ENCODE peak calls at places on chromosomes 5 and 9, in four cellular contexts. R, Z, S and C are unnamed samples.

GRCh38 chr5:171978519-171978918 is 27.9 kb downstream of the FBXW11 start:
- DNase-seq in R (no peak), Z (no peak), S (no peak), C (peak; percentile 63)

GRCh38 chr5:113345261-113345940 is 89.4 kb downstream of the TSSK1B start:
- DNase-seq in S (peak; percentile 38), Z (no peak), R (no peak), C (no peak)

GRCh38 chr5:163815240-163815791 is 309.9 kb downstream of the MAT2B start:
- DNase-seq in S (no peak), Z (no peak), R (no peak), C (no peak)

GRCh38 chr5:69512740-69513260 is 20.2 kb downstream of the OCLN start:
- DNase-seq in S (peak; percentile 75), Z (no peak), R (no peak), C (no peak)

GRCh38 chr5:102865171-102865509 is 110.0 kb downstream of the PAM start:
- DNase-seq in R (peak; percentile 49), S (peak; percentile 57), Z (no peak), C (no peak)

GRCh38 chr9:126984969-126985368 is 70.4 kb downstream of the RALGPS1 start:
- DNase-seq in Z (no peak), R (peak; percentile 26), S (peak; percentile 14), C (no peak)

GRCh38 chr9:98104445-98104881 is 14.6 kb downstream of the TRIM14 start:
- DNase-seq in S (no peak), Z (no peak), R (no peak), C (peak; percentile 92)

GRCh38 chr5:61604626-61605025 is 272.6 kb downstream of the ZSWIM6 start:
- DNase-seq in Z (no peak), S (peak; percentile 20), R (no peak), C (no peak)

GRCh38 chr5:82031220-82032119 is 59.6 kb downstream of the ATG10 start:
- DNase-seq in Z (no peak), S (no peak), R (no peak), C (no peak)

GRCh38 chr9:100167912-100168775 is 69.1 kb downstream of the INVS start:
- DNase-seq in Z (no peak), R (no peak), S (peak; percentile 47), C (no peak)

GRCh38 chr9:116370587-116370986 is 217.0 kb downstream of the PAPPA start:
- DNase-seq in R (no peak), Z (no peak), S (no peak), C (no peak)

GRCh38 chr9:36818242-36818938 is 215.7 kb downstream of the PAX5 start:
- DNase-seq in R (no peak), S (peak; percentile 8), Z (no peak), C (no peak)

GRCh38 chr5:1040571-1040970 is 32.0 kb downstream of the NKD2 start:
- DNase-seq in S (no peak), R (no peak), Z (no peak), C (no peak)

GRCh38 chr9:90808890-90809685 is 7.5 kb downstream of the SYK start:
- DNase-seq in S (no peak), R (no peak), Z (no peak), C (peak; percentile 36)

GRCh38 chr5:146699729-146700430 is 178.7 kb downstream of the PPP2R2B start:
- DNase-seq in S (no peak), Z (no peak), R (no peak), C (no peak)

GRCh38 chr9:118577121-118577520 is 792.1 kb downstream of the BRINP1 start:
- DNase-seq in Z (no peak), S (peak; percentile 80), R (no peak), C (no peak)

GRCh38 chr9:93669958-93670207 is 93.5 kb downstream of the PHF2 start:
- DNase-seq in R (no peak), S (peak; percentile 47), Z (peak; percentile 30), C (no peak)

GRCh38 chr9:95132406-95133350 is 184.8 kb downstream of the FANCC start:
- DNase-seq in Z (peak; percentile 90), S (no peak), R (no peak), C (no peak)

GRCh38 chr9:95226921-95227320 is 90.6 kb downstream of the FANCC start:
- DNase-seq in S (no peak), Z (no peak), R (no peak), C (no peak)

GRCh38 chr9:128026255-128027165 is 40.6 kb downstream of the NAIF1 start:
- DNase-seq in Z (peak; percentile 39), S (no peak), R (no peak), C (peak; percentile 92)

GRCh38 chr9:72733896-72734295 is 212.5 kb downstream of the TMC1 start:
- DNase-seq in Z (no peak), S (peak; percentile 42), R (no peak), C (no peak)

GRCh38 chr5:150114773-150115408 is 28.5 kb upstream of the CSF1R start:
- DNase-seq in Z (peak; percentile 40), S (no peak), R (no peak), C (no peak)

GRCh38 chr9:120735415-120736126 is 21.3 kb upstream of the MEGF9 start:
- DNase-seq in Z (no peak), R (no peak), S (peak; percentile 63), C (peak; percentile 38)

GRCh38 chr9:110141118-110141797 is 66.7 kb downstream of the C9orf152 start:
- DNase-seq in Z (no peak), S (peak; percentile 97), R (no peak), C (no peak)
- H3K79me2 ChIP-seq in Z (peaks cover 100% of the 10 kb centered on the region), S (peaks cover 93% of the 10 kb centered on the region), R (peaks cover 62% of the 10 kb centered on the region), C (peaks cover 69% of the 10 kb centered on the region)

GRCh38 chr5:116914869-116915504 is 340.4 kb upstream of the SEMA6A start:
- DNase-seq in S (no peak), Z (no peak), R (no peak), C (no peak)
- H3K9me2 ChIP-seq in S (no peaks in the 10 kb centered on the region), Z (no peaks in the 10 kb centered on the region), R (no peaks in the 10 kb centered on the region), C (no peaks in the 10 kb centered on the region)

DNA sequence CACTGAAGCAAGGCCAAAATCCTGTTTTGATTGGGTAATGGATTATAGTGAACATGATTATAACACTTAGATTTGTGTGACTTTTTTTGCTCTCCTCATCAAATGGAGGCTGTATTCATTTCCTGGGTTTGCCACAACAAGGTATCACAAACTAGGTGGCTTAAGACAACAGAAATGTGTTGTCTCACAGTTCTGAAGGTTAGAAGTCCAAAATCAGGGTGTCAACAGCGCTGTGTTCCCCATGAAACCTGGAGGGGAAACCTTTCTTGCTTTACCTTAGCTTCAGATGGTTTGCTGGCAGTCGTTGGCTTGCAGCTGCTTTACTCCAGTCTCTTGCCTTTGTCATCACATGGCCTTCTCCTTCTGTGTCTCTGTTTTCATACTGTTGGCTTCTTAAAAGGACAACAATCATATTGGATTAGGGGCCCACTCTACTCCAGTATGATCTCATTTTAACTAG is 32.4 kb downstream of the CDC42SE2 start:
- DNase-seq in R (no peak), Z (no peak), S (no peak), C (no peak)
- H3K79me2 ChIP-seq in R (peaks cover 81% of the 10 kb centered on the region), Z (peaks cover 93% of the 10 kb centered on the region), S (peaks cover 83% of the 10 kb centered on the region), C (peaks cover 94% of the 10 kb centered on the region)

GRCh38 chr9:82894961-82895902 is 167.7 kb downstream of the RASEF start:
- DNase-seq in S (no peak), R (no peak), Z (peak; percentile 41), C (no peak)
- H3K9me2 ChIP-seq in S (no peaks in the 10 kb centered on the region), R (no peaks in the 10 kb centered on the region), Z (no peaks in the 10 kb centered on the region), C (no peaks in the 10 kb centered on the region)

GRCh38 chr5:137462816-137463520 is 36.2 kb downstream of the SPOCK1 start:
- DNase-seq in S (peak; percentile 36), R (no peak), Z (no peak), C (no peak)
- H3K79me2 ChIP-seq in S (peaks cover 98% of the 10 kb centered on the region), R (no peaks in the 10 kb centered on the region), Z (peaks cover 79% of the 10 kb centered on the region), C (no peaks in the 10 kb centered on the region)

GRCh38 chr9:82891321-82891720 is 171.6 kb downstream of the RASEF start:
- DNase-seq in S (no peak), Z (no peak), R (no peak), C (no peak)

GRCh38 chr9:82890401-82890800 is 172.5 kb downstream of the RASEF start:
- DNase-seq in R (no peak), S (no peak), Z (no peak), C (no peak)

GRCh38 chr9:82890865-82891264 is 172.1 kb downstream of the RASEF start:
- DNase-seq in S (no peak), R (no peak), Z (no peak), C (no peak)

GRCh38 chr9:82893549-82893948 is 169.4 kb downstream of the RASEF start:
- DNase-seq in Z (no peak), S (no peak), R (no peak), C (no peak)
- H3K9me2 ChIP-seq in Z (no peaks in the 10 kb centered on the region), S (no peaks in the 10 kb centered on the region), R (no peaks in the 10 kb centered on the region), C (no peaks in the 10 kb centered on the region)

GRCh38 chr9:125750656-125751035 is 3.5 kb downstream of the PBX3 start:
- DNase-seq in S (peak; percentile 41), R (no peak), Z (peak; percentile 50), C (no peak)

GRCh38 chr9:125752070-125752628 is 5.0 kb downstream of the PBX3 start:
- DNase-seq in Z (no peak), S (no peak), R (no peak), C (no peak)

GRCh38 chr9:125748511-125749099 is 1.4 kb downstream of the PBX3 start:
- DNase-seq in Z (peak; percentile 29), R (no peak), S (peak; percentile 34), C (no peak)

GRCh38 chr9:125749287-125749935 is 2.2 kb downstream of the PBX3 start:
- DNase-seq in R (no peak), S (no peak), Z (no peak), C (no peak)

GRCh38 chr9:125749951-125750655 is 2.9 kb downstream of the PBX3 start:
- DNase-seq in R (no peak), S (peak; percentile 27), Z (peak; percentile 19), C (no peak)
- H3K79me2 ChIP-seq in R (no peaks in the 10 kb centered on the region), S (peaks cover 78% of the 10 kb centered on the region), Z (peaks cover 79% of the 10 kb centered on the region), C (no peaks in the 10 kb centered on the region)

GRCh38 chr5:39760385-39761198 is 335.8 kb upstream of the DAB2 start:
- DNase-seq in R (no peak), Z (no peak), S (peak; percentile 94), C (no peak)
- H3K9me2 ChIP-seq in R (no peaks in the 10 kb centered on the region), Z (no peaks in the 10 kb centered on the region), S (no peaks in the 10 kb centered on the region), C (no peaks in the 10 kb centered on the region)

GRCh38 chr5:139593716-139594319 is 32.7 kb downstream of the UBE2D2 start:
- DNase-seq in Z (no peak), R (peak; percentile 21), S (peak; percentile 57), C (no peak)
- H3K79me2 ChIP-seq in Z (peaks cover 99% of the 10 kb centered on the region), R (peaks cover 98% of the 10 kb centered on the region), S (peaks cover 100% of the 10 kb centered on the region), C (peaks cover 100% of the 10 kb centered on the region)

GRCh38 chr9:27073841-27074728 is 34.9 kb upstream of the TEK start:
- DNase-seq in S (peak; percentile 8), Z (no peak), R (no peak), C (no peak)
- H3K9me2 ChIP-seq in S (no peaks in the 10 kb centered on the region), Z (no peaks in the 10 kb centered on the region), R (no peaks in the 10 kb centered on the region), C (no peaks in the 10 kb centered on the region)